ENCODE peak calls at places on chromosomes 1 and 21, in eight cellular contexts. G is SW480; A is NCI-H1417; L is LoVo; S is activated naive CD8-positive, alpha-beta T cell treated with anti-CD3 and anti-CD28 coated beads, Interleukin-2, amount 50 U/mL, for 24 hours; O is HT1080; Q is skeletal muscle cell; R is fibroblast of the conjunctiva. X is an unnamed sample.

GRCh38 chr1:230113605-230114241 is 46.7 kb downstream of the GALNT2 start:
- DNase-seq in G (no peak), A (no peak), L (no peak), S (no peak), O (peak; percentile 95), Q (peak; percentile 94), R (peak; percentile 66), X (no peak)

GRCh38 chr21:14120091-14120734 is 90.5 kb downstream of the LIPI start:
- DNase-seq in G (peak; percentile 11), A (peak; percentile 55), L (peak; percentile 12), S (peak; percentile 52), O (peak; percentile 33), Q (no peak), R (no peak), X (no peak)

GRCh38 chr1:145922266-145922665 is 3.7 kb upstream of the PEX11B start:
- DNase-seq in G (no peak), A (no peak), L (no peak), S (no peak), O (no peak), Q (no peak), R (peak; percentile 28), X (no peak)

GRCh38 chr1:232218955-232219865 is 410.7 kb downstream of the SIPA1L2 start:
- DNase-seq in G (no peak), A (no peak), L (no peak), S (no peak), O (no peak), Q (no peak), R (no peak), X (no peak)

GRCh38 chr21:40393091-40393490 is 453.9 kb downstream of the DSCAM start:
- DNase-seq in G (no peak), A (no peak), L (no peak), S (no peak), O (no peak), Q (no peak), R (no peak), X (no peak)

GRCh38 chr1:89566761-89567174 is 42.1 kb downstream of the LRRC8B start:
- DNase-seq in G (no peak), A (peak; percentile 53), L (no peak), S (no peak), O (no peak), Q (no peak), R (no peak), X (no peak)

GRCh38 chr1:29647581-29647980 is 411.3 kb downstream of the PTPRU start:
- DNase-seq in G (no peak), A (no peak), L (no peak), S (no peak), O (no peak), Q (peak; percentile 1), R (no peak), X (no peak)

GRCh38 chr21:31974454-31974985 is 101.7 kb downstream of the HUNK start:
- DNase-seq in G (no peak), A (no peak), L (no peak), S (peak; percentile 36), O (no peak), Q (no peak), R (no peak), X (no peak)

X was measured in NCI-H2227 treated with DMSO at 0.1 percent for 48 hours.